ENCODE peak calls at places on chromosomes 12 and 14, in eight cellular contexts. U, A, Q, H, W, J, F and G are unnamed samples.
A peak's percentile ranks its signal among the peaks of the same experiment; 100 is the strongest.

GRCh38 chr12:28780096-28780495 is 369.0 kb upstream of the FAR2 start:
- DNase-seq in W (peak; percentile 12), A (no peak), Q (no peak), J (peak; percentile 9), U (no peak), F (no peak), H (no peak), G (no peak)

GRCh38 chr12:47397664-47398281 is 308.1 kb downstream of the RPAP3 start:
- DNase-seq in H (no peak), F (peak; percentile 32), U (no peak), J (no peak), Q (no peak), W (peak; percentile 36), A (no peak), G (no peak)

GRCh38 chr14:68451676-68452387 is 341.0 kb downstream of the ZFP36L1 start:
- DNase-seq in Q (no peak), F (no peak), U (no peak), J (no peak), A (no peak), H (no peak), W (no peak), G (peak; percentile 56)

GRCh38 chr14:106215229-106215628 is 688.8 kb downstream of the TMEM121 start:
- DNase-seq in Q (no peak), H (no peak), F (no peak), U (no peak), J (no peak), W (no peak), A (no peak), G (no peak)

GRCh38 chr14:81162941-81163340 is 57.8 kb downstream of the GTF2A1 start:
- DNase-seq in J (no peak), H (no peak), F (peak; percentile 52), U (no peak), Q (no peak), W (no peak), A (no peak), G (no peak)

GRCh38 chr14:97703006-97703760 is 906.0 kb downstream of the VRK1 start:
- DNase-seq in F (no peak), A (no peak), W (no peak), J (no peak), H (no peak), U (no peak), Q (no peak), G (no peak)

GRCh38 chr12:11981174-11981733 is 89.5 kb upstream of the BCL2L14 start:
- DNase-seq in A (no peak), U (no peak), H (no peak), W (no peak), Q (no peak), J (no peak), F (no peak), G (no peak)

GRCh38 chr12:76422878-76423438 is 74.7 kb upstream of the BBS10 start:
- DNase-seq in U (no peak), Q (peak; percentile 1), H (no peak), J (no peak), A (no peak), F (peak; percentile 16), W (no peak), G (no peak)

GRCh38 chr12:112848972-112849371 is 57.4 kb downstream of the RPH3A start:
- DNase-seq in J (no peak), A (no peak), W (no peak), H (no peak), Q (peak; percentile 15), U (no peak), F (no peak), G (no peak)

GRCh38 chr14:20820063-20820904 is 17.6 kb upstream of the RNASE1 start:
- DNase-seq in H (peak; percentile 66), U (no peak), A (no peak), F (peak; percentile 76), Q (no peak), J (peak; percentile 18), W (no peak), G (no peak)

GRCh38 chr12:123916729-123917128 is 55.9 kb downstream of the CCDC92 start:
- DNase-seq in F (no peak), W (no peak), U (no peak), H (no peak), J (no peak), Q (no peak), A (no peak), G (no peak)

GRCh38 chr14:84001023-84001422 is 1528.9 kb upstream of the FLRT2 start:
- DNase-seq in U (no peak), A (no peak), F (no peak), Q (no peak), W (no peak), J (no peak), H (no peak), G (no peak)

GRCh38 chr12:642633-643477 is 20.4 kb downstream of the NINJ2 start:
- DNase-seq in H (peak; percentile 78), W (no peak), U (peak; percentile 78), Q (peak; percentile 87), A (peak; percentile 78), J (peak; percentile 84), F (peak; percentile 85), G (no peak)

GRCh38 chr12:72093424-72093823 is 154.8 kb downstream of the TPH2 start:
- DNase-seq in F (no peak), Q (no peak), J (no peak), H (no peak), W (no peak), A (no peak), U (no peak), G (no peak)

GRCh38 chr12:88228720-88229119 is 86.6 kb downstream of the TMTC3 start:
- DNase-seq in W (no peak), U (no peak), A (no peak), F (no peak), Q (no peak), H (no peak), J (no peak), G (no peak)

GRCh38 chr12:103495783-103496456 is at the start of gene C12orf42:
- DNase-seq in W (no peak), Q (peak; percentile 74), J (peak; percentile 21), U (no peak), F (peak; percentile 16), H (peak; percentile 76), A (no peak), G (peak; percentile 30)

GRCh38 chr12:9948606-9949286 is 16.6 kb upstream of the CLEC2A start:
- DNase-seq in Q (no peak), F (no peak), W (no peak), H (no peak), J (no peak), A (no peak), U (no peak), G (no peak)

GRCh38 chr12:77724367-77724957 is 106.2 kb upstream of the NAV3 start:
- DNase-seq in H (no peak), Q (no peak), W (peak; percentile 22), F (no peak), A (no peak), U (no peak), J (no peak), G (no peak)

GRCh38 chr12:117872521-117873169 is 96.1 kb downstream of the KSR2 start:
- DNase-seq in F (no peak), U (no peak), A (no peak), Q (no peak), J (no peak), H (no peak), W (no peak), G (no peak)

GRCh38 chr12:124731869-124732268 is 131.8 kb downstream of the SCARB1 start:
- DNase-seq in A (no peak), Q (no peak), J (no peak), F (no peak), W (no peak), H (no peak), U (no peak), G (no peak)

GRCh38 chr12:50117057-50117622 is 5.1 kb downstream of the COX14 start:
- DNase-seq in U (no peak), Q (no peak), A (no peak), H (no peak), W (no peak), J (no peak), F (no peak), G (no peak)

DNA sequence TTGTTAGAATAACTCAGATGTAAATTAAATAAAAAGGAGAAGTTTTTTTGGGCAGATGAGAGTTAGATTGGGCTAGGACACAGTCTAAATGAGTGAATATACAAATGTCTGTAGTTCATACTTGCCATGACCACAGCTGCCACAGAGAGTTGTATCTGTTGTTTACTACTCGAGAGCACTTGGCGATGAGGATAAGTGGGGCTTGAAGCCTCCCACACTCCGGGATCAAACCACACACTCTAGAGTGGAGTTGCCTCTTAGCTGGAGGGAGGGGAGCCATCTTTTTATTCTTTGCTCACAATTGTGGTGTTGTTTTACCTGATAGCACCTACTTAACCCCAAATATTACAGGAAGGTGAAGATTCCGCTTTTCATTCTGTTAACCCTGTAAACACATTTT is 27.5 kb downstream of the BEST3 start:
- DNase-seq in U (no peak), A (no peak), F (peak; percentile 37), H (no peak), J (no peak), W (no peak), Q (no peak), G (no peak)
- H3K36me3 ChIP-seq in U (no peaks in the 10 kb centered on the region), A (no peaks in the 10 kb centered on the region), F (no peaks in the 10 kb centered on the region), H (no peaks in the 10 kb centered on the region), J (no peaks in the 10 kb centered on the region), W (no peaks in the 10 kb centered on the region), Q (no peaks in the 10 kb centered on the region), G (no peaks in the 10 kb centered on the region)

GRCh38 chr12:7376196-7376595 is 67.8 kb downstream of the CD163L1 start:
- DNase-seq in H (no peak), J (no peak), W (no peak), A (no peak), U (no peak), Q (no peak), F (no peak), G (no peak)
- TF ChIP-seq EP300 in H (no peak), J (no peak), W (no peak), A (no peak), U (no peak), Q (no peak), F (no peak), G (no peak)

GRCh38 chr14:96318836-96319235 is 44.3 kb downstream of the ATG2B start:
- DNase-seq in H (no peak), Q (no peak), J (no peak), W (no peak), A (no peak), U (no peak), F (no peak), G (no peak)
- H3K36me3 ChIP-seq in H (no peaks in the 10 kb centered on the region), Q (peaks cover 41% of the 10 kb centered on the region), J (no peaks in the 10 kb centered on the region), W (peaks cover 9% of the 10 kb centered on the region), A (no peaks in the 10 kb centered on the region), U (peaks cover 97% of the 10 kb centered on the region), F (peaks cover 30% of the 10 kb centered on the region), G (no peaks in the 10 kb centered on the region)

DNA sequence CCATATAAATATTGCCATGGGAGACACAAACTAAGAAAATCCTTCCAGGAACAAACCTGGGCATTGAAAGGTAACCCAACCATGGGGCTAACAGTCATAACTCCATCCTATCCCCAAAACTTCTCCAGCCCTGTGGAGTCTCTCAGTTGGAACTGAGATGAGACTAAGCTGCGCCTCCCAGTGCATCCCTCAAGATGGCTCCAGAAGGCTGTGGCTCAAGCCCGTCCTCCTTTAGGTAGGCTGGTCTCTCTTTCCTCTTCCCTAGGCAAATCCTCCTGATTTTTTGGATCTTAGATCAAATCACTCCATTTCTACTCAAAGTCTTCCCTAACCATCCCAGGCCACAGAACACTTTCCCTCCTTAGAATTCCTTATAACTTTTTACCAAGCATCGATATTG is 364.3 kb upstream of the CCDC196 start:
- DNase-seq in F (no peak), H (no peak), Q (no peak), A (no peak), J (no peak), W (no peak), U (no peak), G (no peak)
- TF ChIP-seq EP300 in F (no peak), H (no peak), Q (no peak), A (no peak), J (no peak), W (no peak), U (no peak), G (no peak)